ENCODE peak calls at places on chromosome 2, in nine cellular contexts. One of them, this sample, is unnamed.

GRCh38 chr2:144201868-144202468 is 318.0 kb downstream of the ZEB2 start:
- DNase-seq in lower lobe of right lung: no peak
- DNase-seq in neural crest cell: no peak
- DNase-seq in prostate gland: no peak
- DNase-seq in NB4: no peak
- DNase-seq in bronchial epithelial cell: peak
- DNase-seq in foreskin keratinocyte: no peak
- DNase-seq in astrocyte of the spinal cord: peak
- DNase-seq in WERI-Rb-1: no peak
- DNase-seq in this sample: no peak

GRCh38 chr2:159892990-159893389 is 95.0 kb upstream of the CD302 start:
- DNase-seq in prostate gland: no peak
- DNase-seq in WERI-Rb-1: no peak
- DNase-seq in NB4: no peak
- DNase-seq in bronchial epithelial cell: no peak
- DNase-seq in foreskin keratinocyte: no peak
- DNase-seq in lower lobe of right lung: no peak
- DNase-seq in neural crest cell: no peak
- DNase-seq in astrocyte of the spinal cord: no peak
- DNase-seq in this sample: no peak

GRCh38 chr2:42128731-42129486 is 40.2 kb upstream of the EML4 start:
- DNase-seq in bronchial epithelial cell: no peak
- DNase-seq in WERI-Rb-1: peak
- DNase-seq in NB4: no peak
- DNase-seq in prostate gland: peak
- DNase-seq in neural crest cell: no peak
- DNase-seq in foreskin keratinocyte: peak
- DNase-seq in lower lobe of right lung: no peak
- DNase-seq in astrocyte of the spinal cord: peak
- DNase-seq in this sample: no peak

GRCh38 chr2:3287896-3288295 is 89.7 kb downstream of the EIPR1 start:
- DNase-seq in lower lobe of right lung: peak
- DNase-seq in NB4: no peak
- DNase-seq in foreskin keratinocyte: no peak
- DNase-seq in bronchial epithelial cell: no peak
- DNase-seq in astrocyte of the spinal cord: no peak
- DNase-seq in prostate gland: no peak
- DNase-seq in neural crest cell: no peak
- DNase-seq in WERI-Rb-1: no peak
- DNase-seq in this sample: no peak

GRCh38 chr2:236105955-236106607 is 62.1 kb downstream of the GBX2 start:
- DNase-seq in bronchial epithelial cell: no peak
- DNase-seq in prostate gland: no peak
- DNase-seq in NB4: no peak
- DNase-seq in neural crest cell: no peak
- DNase-seq in foreskin keratinocyte: no peak
- DNase-seq in astrocyte of the spinal cord: no peak
- DNase-seq in lower lobe of right lung: no peak
- DNase-seq in WERI-Rb-1: no peak
- DNase-seq in this sample: no peak

GRCh38 chr2:239932881-239933735 is 92.0 kb downstream of the NDUFA10 start:
- DNase-seq in bronchial epithelial cell: no peak
- DNase-seq in lower lobe of right lung: peak
- DNase-seq in neural crest cell: no peak
- DNase-seq in foreskin keratinocyte: no peak
- DNase-seq in WERI-Rb-1: peak
- DNase-seq in astrocyte of the spinal cord: no peak
- DNase-seq in NB4: no peak
- DNase-seq in prostate gland: no peak
- DNase-seq in this sample: peak

GRCh38 chr2:86225581-86225980 is 26.3 kb downstream of the MRPL35 start:
- DNase-seq in lower lobe of right lung: no peak
- DNase-seq in NB4: peak
- DNase-seq in foreskin keratinocyte: no peak
- DNase-seq in astrocyte of the spinal cord: no peak
- DNase-seq in neural crest cell: no peak
- DNase-seq in prostate gland: no peak
- DNase-seq in bronchial epithelial cell: no peak
- DNase-seq in WERI-Rb-1: no peak
- DNase-seq in this sample: peak

GRCh38 chr2:113036763-113037162 is 15.9 kb downstream of the IL36B start:
- DNase-seq in astrocyte of the spinal cord: no peak
- DNase-seq in lower lobe of right lung: no peak
- DNase-seq in neural crest cell: no peak
- DNase-seq in NB4: no peak
- DNase-seq in foreskin keratinocyte: no peak
- DNase-seq in WERI-Rb-1: no peak
- DNase-seq in bronchial epithelial cell: no peak
- DNase-seq in prostate gland: no peak
- DNase-seq in this sample: no peak

GRCh38 chr2:230774348-230774951 is 61.8 kb downstream of the CAB39 start:
- DNase-seq in neural crest cell: no peak
- DNase-seq in NB4: peak
- DNase-seq in bronchial epithelial cell: peak
- DNase-seq in lower lobe of right lung: no peak
- DNase-seq in foreskin keratinocyte: no peak
- DNase-seq in WERI-Rb-1: no peak
- DNase-seq in prostate gland: no peak
- DNase-seq in astrocyte of the spinal cord: peak
- DNase-seq in this sample: no peak

GRCh38 chr2:52936029-52936428 is 831.6 kb upstream of the CHAC2 start:
- DNase-seq in foreskin keratinocyte: no peak
- DNase-seq in NB4: no peak
- DNase-seq in lower lobe of right lung: no peak
- DNase-seq in WERI-Rb-1: no peak
- DNase-seq in prostate gland: no peak
- DNase-seq in bronchial epithelial cell: no peak
- DNase-seq in astrocyte of the spinal cord: peak
- DNase-seq in neural crest cell: no peak
- DNase-seq in this sample: no peak

GRCh38 chr2:7032371-7032770 is 115.2 kb downstream of the RNF144A start:
- DNase-seq in lower lobe of right lung: no peak
- DNase-seq in NB4: no peak
- DNase-seq in neural crest cell: no peak
- DNase-seq in prostate gland: no peak
- DNase-seq in astrocyte of the spinal cord: no peak
- DNase-seq in bronchial epithelial cell: no peak
- DNase-seq in WERI-Rb-1: no peak
- DNase-seq in foreskin keratinocyte: no peak
- DNase-seq in this sample: no peak

GRCh38 chr2:7033136-7033960 is 116.1 kb downstream of the RNF144A start:
- DNase-seq in prostate gland: no peak
- DNase-seq in lower lobe of right lung: no peak
- DNase-seq in astrocyte of the spinal cord: no peak
- DNase-seq in neural crest cell: no peak
- DNase-seq in NB4: no peak
- DNase-seq in foreskin keratinocyte: no peak
- DNase-seq in WERI-Rb-1: no peak
- DNase-seq in bronchial epithelial cell: no peak
- DNase-seq in this sample: no peak

GRCh38 chr2:7035884-7036283 is 118.7 kb downstream of the RNF144A start:
- DNase-seq in NB4: no peak
- DNase-seq in astrocyte of the spinal cord: no peak
- DNase-seq in neural crest cell: no peak
- DNase-seq in foreskin keratinocyte: no peak
- DNase-seq in lower lobe of right lung: no peak
- DNase-seq in WERI-Rb-1: no peak
- DNase-seq in bronchial epithelial cell: no peak
- DNase-seq in prostate gland: no peak
- DNase-seq in this sample: no peak

GRCh38 chr2:7031424-7032245 is 114.4 kb downstream of the RNF144A start:
- DNase-seq in WERI-Rb-1: peak
- DNase-seq in bronchial epithelial cell: peak
- DNase-seq in neural crest cell: no peak
- DNase-seq in foreskin keratinocyte: peak
- DNase-seq in lower lobe of right lung: peak
- DNase-seq in prostate gland: peak
- DNase-seq in astrocyte of the spinal cord: peak
- DNase-seq in NB4: peak
- DNase-seq in this sample: no peak

DNA sequence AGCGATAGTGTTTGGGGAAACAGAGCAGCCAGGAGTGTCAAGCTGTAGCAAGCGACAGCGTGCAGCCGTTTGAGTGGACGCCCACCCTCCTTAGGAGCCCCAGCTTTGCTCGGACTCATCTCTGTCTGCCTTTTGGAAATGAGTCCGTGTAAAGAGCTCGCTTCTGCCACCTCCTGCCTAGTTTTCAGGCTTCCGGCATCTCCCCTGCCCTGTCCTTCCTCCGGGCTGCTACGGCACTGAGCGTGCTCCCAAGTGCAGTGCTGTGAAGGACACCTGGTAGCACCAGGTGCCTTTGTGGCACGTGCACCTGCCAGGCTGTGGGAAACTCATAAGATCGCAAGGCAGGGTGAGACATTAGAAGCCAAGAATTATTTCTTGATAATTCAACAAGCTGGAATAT is 117.1 kb downstream of the RNF144A start:
- DNase-seq in astrocyte of the spinal cord: peak
- DNase-seq in bronchial epithelial cell: no peak
- DNase-seq in foreskin keratinocyte: no peak
- DNase-seq in lower lobe of right lung: no peak
- DNase-seq in NB4: peak
- DNase-seq in prostate gland: no peak
- DNase-seq in neural crest cell: no peak
- DNase-seq in WERI-Rb-1: peak
- DNase-seq in this sample: no peak
- TF ChIP-seq CTCF in astrocyte of the spinal cord: peak
- TF ChIP-seq CTCF in bronchial epithelial cell: no peak
- TF ChIP-seq CTCF in foreskin keratinocyte: peak
- TF ChIP-seq CTCF in lower lobe of right lung: peak
- TF ChIP-seq CTCF in NB4: no peak
- TF ChIP-seq CTCF in prostate gland: no peak
- TF ChIP-seq CTCF in neural crest cell: peak
- TF ChIP-seq CTCF in WERI-Rb-1: peak
- TF ChIP-seq CTCF in this sample: no peak

GRCh38 chr2:35035883-35036282 is 1319.7 kb upstream of the CRIM1 start:
- DNase-seq in lower lobe of right lung: no peak
- DNase-seq in astrocyte of the spinal cord: no peak
- DNase-seq in neural crest cell: no peak
- DNase-seq in WERI-Rb-1: no peak
- DNase-seq in NB4: peak
- DNase-seq in prostate gland: no peak
- DNase-seq in foreskin keratinocyte: peak
- DNase-seq in bronchial epithelial cell: peak
- DNase-seq in this sample: no peak
- TF ChIP-seq CTCF in lower lobe of right lung: no peak
- TF ChIP-seq CTCF in astrocyte of the spinal cord: no peak
- TF ChIP-seq CTCF in neural crest cell: no peak
- TF ChIP-seq CTCF in WERI-Rb-1: peak
- TF ChIP-seq CTCF in NB4: no peak
- TF ChIP-seq CTCF in prostate gland: no peak
- TF ChIP-seq CTCF in foreskin keratinocyte: peak
- TF ChIP-seq CTCF in bronchial epithelial cell: peak
- TF ChIP-seq CTCF in this sample: no peak

GRCh38 chr2:191866675-191867506 is 20.0 kb upstream of the CAVIN2 start:
- DNase-seq in foreskin keratinocyte: peak
- DNase-seq in bronchial epithelial cell: peak
- DNase-seq in NB4: peak
- DNase-seq in prostate gland: peak
- DNase-seq in lower lobe of right lung: no peak
- DNase-seq in WERI-Rb-1: no peak
- DNase-seq in neural crest cell: no peak
- DNase-seq in astrocyte of the spinal cord: peak
- DNase-seq in this sample: no peak

GRCh38 chr2:191869781-191870180 is 22.9 kb upstream of the CAVIN2 start:
- DNase-seq in bronchial epithelial cell: no peak
- DNase-seq in astrocyte of the spinal cord: no peak
- DNase-seq in WERI-Rb-1: no peak
- DNase-seq in NB4: no peak
- DNase-seq in neural crest cell: no peak
- DNase-seq in foreskin keratinocyte: no peak
- DNase-seq in lower lobe of right lung: no peak
- DNase-seq in prostate gland: no peak
- DNase-seq in this sample: no peak

GRCh38 chr2:191867507-191867847 is 20.6 kb upstream of the CAVIN2 start:
- DNase-seq in foreskin keratinocyte: no peak
- DNase-seq in NB4: no peak
- DNase-seq in bronchial epithelial cell: no peak
- DNase-seq in astrocyte of the spinal cord: no peak
- DNase-seq in lower lobe of right lung: no peak
- DNase-seq in neural crest cell: no peak
- DNase-seq in WERI-Rb-1: no peak
- DNase-seq in prostate gland: no peak
- DNase-seq in this sample: no peak

GRCh38 chr2:191870744-191871143 is 23.9 kb upstream of the CAVIN2 start:
- DNase-seq in bronchial epithelial cell: no peak
- DNase-seq in NB4: no peak
- DNase-seq in lower lobe of right lung: no peak
- DNase-seq in foreskin keratinocyte: no peak
- DNase-seq in prostate gland: no peak
- DNase-seq in astrocyte of the spinal cord: no peak
- DNase-seq in WERI-Rb-1: peak
- DNase-seq in neural crest cell: no peak
- DNase-seq in this sample: no peak

DNA sequence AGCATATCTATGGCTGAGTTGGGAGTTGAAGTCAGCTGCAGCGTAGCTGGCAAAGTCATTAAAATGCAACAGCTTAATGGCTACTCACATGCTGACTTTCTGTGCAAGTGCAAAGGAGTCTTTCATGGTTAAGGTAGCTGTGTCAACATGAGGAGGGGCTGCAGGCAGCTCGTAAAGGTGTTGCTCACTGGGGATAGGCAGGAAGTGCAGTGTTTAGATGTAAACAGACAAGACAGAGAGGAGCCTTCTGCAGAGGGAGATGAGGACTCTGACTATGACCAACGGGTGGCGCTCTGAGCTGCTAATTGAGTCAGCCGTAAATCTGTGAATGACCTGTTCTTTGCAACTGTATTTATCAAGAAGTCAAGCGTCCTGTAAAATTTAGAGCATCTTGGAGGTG is 22.3 kb upstream of the CAVIN2 start:
- DNase-seq in foreskin keratinocyte: no peak
- DNase-seq in prostate gland: no peak
- DNase-seq in WERI-Rb-1: peak
- DNase-seq in astrocyte of the spinal cord: no peak
- DNase-seq in lower lobe of right lung: no peak
- DNase-seq in NB4: peak
- DNase-seq in neural crest cell: peak
- DNase-seq in bronchial epithelial cell: peak
- DNase-seq in this sample: no peak
- TF ChIP-seq CTCF in foreskin keratinocyte: peak
- TF ChIP-seq CTCF in prostate gland: no peak
- TF ChIP-seq CTCF in WERI-Rb-1: peak
- TF ChIP-seq CTCF in astrocyte of the spinal cord: peak
- TF ChIP-seq CTCF in lower lobe of right lung: peak
- TF ChIP-seq CTCF in NB4: no peak
- TF ChIP-seq CTCF in neural crest cell: peak
- TF ChIP-seq CTCF in bronchial epithelial cell: peak
- TF ChIP-seq CTCF in this sample: no peak

DNA sequence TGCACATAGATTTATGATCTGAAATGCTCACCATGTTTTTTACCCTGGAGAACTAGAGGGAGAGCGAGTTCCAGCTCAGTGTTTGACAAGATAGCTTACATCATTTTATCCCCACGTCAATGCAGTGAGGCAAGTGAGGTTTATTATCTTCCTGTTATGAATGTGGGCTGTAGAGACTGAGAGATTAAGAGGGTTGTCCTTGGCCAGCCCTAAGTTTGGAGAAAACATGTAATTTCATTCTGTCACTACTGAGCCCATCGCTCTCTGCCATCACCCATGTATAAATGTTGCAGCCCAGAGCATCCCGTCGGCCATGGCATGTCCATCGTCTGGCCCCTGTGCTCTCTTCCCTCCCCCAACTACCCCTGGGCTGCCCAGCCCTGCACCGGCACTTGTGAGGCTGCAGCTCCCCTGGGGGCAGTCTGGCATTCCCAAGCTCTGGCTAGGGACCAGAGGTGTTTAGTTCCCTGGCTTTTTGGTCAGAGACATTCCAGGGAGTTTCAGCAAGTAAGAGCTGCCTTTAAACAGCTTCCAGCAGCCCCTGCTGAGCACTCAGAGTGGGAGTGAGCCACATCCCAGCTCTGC is 136.7 kb downstream of the ANTXR1 start:
- DNase-seq in NB4: peak
- DNase-seq in prostate gland: no peak
- DNase-seq in WERI-Rb-1: no peak
- DNase-seq in foreskin keratinocyte: no peak
- DNase-seq in lower lobe of right lung: no peak
- DNase-seq in neural crest cell: no peak
- DNase-seq in bronchial epithelial cell: no peak
- DNase-seq in astrocyte of the spinal cord: peak
- DNase-seq in this sample: no peak
- TF ChIP-seq CTCF in NB4: no peak
- TF ChIP-seq CTCF in prostate gland: no peak
- TF ChIP-seq CTCF in WERI-Rb-1: no peak
- TF ChIP-seq CTCF in foreskin keratinocyte: no peak
- TF ChIP-seq CTCF in lower lobe of right lung: no peak
- TF ChIP-seq CTCF in neural crest cell: no peak
- TF ChIP-seq CTCF in bronchial epithelial cell: no peak
- TF ChIP-seq CTCF in astrocyte of the spinal cord: peak
- TF ChIP-seq CTCF in this sample: no peak